ENCODE peak calls at places on chromosomes 6 and 20, in four cellular contexts. V is HEK293T, U is H54, H is left kidney. T is an unnamed sample.

GRCh38 chr20:45704969-45705637 is at the start of gene WFDC10B:
- DNase-seq in V (no peak), U (no peak), H (no peak), T (no peak)

GRCh38 chr6:25028346-25028745 is 92.6 kb upstream of the RIPOR2 start:
- DNase-seq in V (no peak), H (no peak), U (no peak), T (no peak)

GRCh38 chr6:142810952-142811514 is 133.9 kb downstream of the HIVEP2 start:
- DNase-seq in U (no peak), H (no peak), V (no peak), T (no peak)

GRCh38 chr6:81938014-81938761 is 185.7 kb upstream of the TENT5A start:
- DNase-seq in U (peak; percentile 5), V (no peak), H (no peak), T (no peak)

GRCh38 chr20:21269772-21270171 is 33.4 kb upstream of the XRN2 start:
- DNase-seq in U (no peak), V (no peak), H (no peak), T (no peak)

GRCh38 chr6:34295721-34296120 is 46.9 kb upstream of the SMIM29 start:
- DNase-seq in H (no peak), V (no peak), U (no peak), T (no peak)

GRCh38 chr6:88848870-88849269 is 114.5 kb downstream of the RNGTT start:
- DNase-seq in V (no peak), U (no peak), H (peak; percentile 16), T (no peak)

GRCh38 chr6:28658475-28659249 is 133.0 kb downstream of the GPX5 start:
- DNase-seq in H (peak; percentile 48), U (no peak), V (no peak), T (no peak)

GRCh38 chr6:96007663-96008062 is 8.1 kb upstream of the FUT9 start:
- DNase-seq in V (no peak), H (no peak), U (no peak), T (no peak)

GRCh38 chr6:158039178-158039557 is 57.5 kb downstream of the SYNJ2 start:
- DNase-seq in V (no peak), U (no peak), H (no peak), T (peak; percentile 2)

GRCh38 chr20:3714092-3714491 is 1.7 kb upstream of the SIGLEC1 start:
- DNase-seq in V (no peak), U (no peak), H (no peak), T (no peak)

GRCh38 chr6:39088331-39088730 is 26.7 kb downstream of the SAYSD1 start:
- DNase-seq in H (peak; percentile 93), U (no peak), V (peak; percentile 63), T (no peak)

GRCh38 chr6:37628611-37629320 is 68.9 kb downstream of the MDGA1 start:
- DNase-seq in V (no peak), H (no peak), U (peak; percentile 55), T (no peak)

GRCh38 chr20:10654630-10655029 is 19.2 kb downstream of the JAG1 start:
- DNase-seq in U (no peak), V (no peak), H (peak; percentile 73), T (no peak)

GRCh38 chr20:11585752-11586352 is 331.8 kb upstream of the BTBD3 start:
- DNase-seq in V (no peak), H (peak; percentile 61), U (no peak), T (no peak)

GRCh38 chr6:21325201-21325856 is 268.2 kb upstream of the SOX4 start:
- DNase-seq in U (no peak), V (no peak), H (no peak), T (no peak)

GRCh38 chr6:163554663-163555062 is 140.1 kb downstream of the QKI start:
- DNase-seq in V (peak; percentile 64), U (no peak), H (peak; percentile 14), T (peak; percentile 45)

GRCh38 chr6:72413884-72414283 is 208.0 kb upstream of the KCNQ5 start:
- DNase-seq in V (no peak), U (no peak), H (no peak), T (no peak)

GRCh38 chr20:46237736-46238135 is 70.6 kb downstream of the CDH22 start:
- DNase-seq in V (no peak), U (no peak), H (no peak), T (no peak)